ENCODE peak calls at places on chromosomes 4 and X, in eight cellular contexts. U is esophagus squamous epithelium, P is aorta, S is kidney glomerular epithelial cell, E is mammary epithelial cell, I is Calu3, D is left ventricle myocardium superior, G is GM18507. V is an unnamed sample.

GRCh38 chr4:4477796-4478195 is 64.1 kb downstream of the STX18 start:
- DNase-seq in G (no peak), U (no peak), D (no peak), P (no peak), S (no peak), E (no peak), I (peak), V (no peak)

GRCh38 chrX:51891821-51892551 is 1.4 kb upstream of the MAGED1 start:
- DNase-seq in U (no peak), S (no peak), G (no peak), I (no peak), E (no peak), P (peak), D (peak), V (no peak)

GRCh38 chr4:55458164-55458563 is 62.4 kb downstream of the TMEM165 start:
- DNase-seq in P (no peak), E (no peak), D (no peak), G (no peak), I (no peak), U (no peak), S (no peak), V (peak)

GRCh38 chr4:121938282-121939092 is 13.4 kb downstream of the TRPC3 start:
- DNase-seq in P (no peak), G (no peak), D (no peak), U (no peak), E (no peak), S (no peak), I (no peak), V (peak)

GRCh38 chrX:119698835-119699234 is 5.9 kb upstream of the SEPTIN6 start:
- DNase-seq in U (no peak), G (no peak), S (peak), D (no peak), P (no peak), I (peak), E (peak), V (peak)

GRCh38 chr4:177921715-177922114 is 479.5 kb upstream of the AGA start:
- DNase-seq in E (no peak), I (no peak), D (no peak), U (no peak), P (no peak), S (no peak), G (no peak), V (no peak)

GRCh38 chrX:97672138-97672537 is 788.4 kb downstream of the RPA4 start:
- DNase-seq in E (no peak), G (no peak), P (no peak), I (no peak), S (no peak), D (no peak), U (no peak), V (no peak)

GRCh38 chrX:97844943-97845342 is 961.2 kb downstream of the RPA4 start:
- DNase-seq in D (no peak), G (no peak), U (no peak), P (peak), I (no peak), S (no peak), E (no peak), V (no peak)

GRCh38 chr4:105453550-105454201 is 20.2 kb downstream of the PPA2 start:
- DNase-seq in S (no peak), E (peak), G (no peak), I (no peak), U (no peak), P (no peak), D (no peak), V (no peak)

GRCh38 chr4:20618010-20618409 is 82.2 kb upstream of the PACRGL start:
- DNase-seq in I (no peak), D (peak), U (no peak), P (no peak), G (no peak), E (no peak), S (no peak), V (no peak)

GRCh38 chr4:153341575-153342090 is 2.9 kb upstream of the MND1 start:
- DNase-seq in G (no peak), U (no peak), S (peak), E (peak), P (no peak), D (no peak), I (peak), V (peak)

GRCh38 chr4:102477657-102478056 is 23.5 kb upstream of the NFKB1 start:
- DNase-seq in S (no peak), D (no peak), U (no peak), P (no peak), I (no peak), G (no peak), E (peak), V (peak)

GRCh38 chr4:121072080-121072835 is at the start of gene NDNF:
- DNase-seq in P (peak), E (no peak), G (no peak), D (peak), I (peak), S (no peak), U (no peak), V (peak)

GRCh38 chrX:9494806-9495205 is 29.9 kb downstream of the TBL1X start:
- DNase-seq in D (no peak), S (no peak), E (no peak), U (no peak), G (no peak), I (no peak), P (no peak), V (peak)

GRCh38 chrX:66872771-66873170 is 233.9 kb upstream of the EDA2R start:
- DNase-seq in E (no peak), I (no peak), D (no peak), S (no peak), U (no peak), P (no peak), G (no peak), V (no peak)

GRCh38 chr4:43132010-43132582 is 239.6 kb downstream of the GRXCR1 start:
- DNase-seq in G (peak), U (no peak), I (peak), P (peak), S (peak), E (peak), D (peak), V (peak)

GRCh38 chrX:16113978-16114554 is 9.3 kb upstream of the GRPR start:
- DNase-seq in D (no peak), P (no peak), U (no peak), I (no peak), E (no peak), G (no peak), S (no peak), V (no peak)

GRCh38 chr4:81166431-81166830 is 48.6 kb downstream of the PRKG2 start:
- DNase-seq in U (no peak), S (no peak), E (peak), D (no peak), P (no peak), G (no peak), I (no peak), V (peak)

GRCh38 chrX:48835524-48836329 is at the start of gene PCSK1N:
- DNase-seq in P (no peak), I (peak), G (no peak), S (peak), U (no peak), D (no peak), E (peak), V (no peak)

GRCh38 chr4:948101-948935 is 16.1 kb downstream of the TMEM175 start:
- DNase-seq in G (no peak), E (no peak), U (no peak), P (peak), S (no peak), D (no peak), I (no peak), V (no peak)

GRCh38 chrX:130300010-130300282 is 31.2 kb upstream of the ZNF280C start:
- DNase-seq in G (no peak), U (no peak), E (no peak), D (no peak), S (no peak), I (no peak), P (no peak), V (no peak)

GRCh38 chr4:13534344-13535063 is 9.8 kb downstream of the NKX3-2 start:
- DNase-seq in U (no peak), E (no peak), D (no peak), P (no peak), S (no peak), G (no peak), I (no peak), V (no peak)

GRCh38 chr4:16238304-16238703 is 12.0 kb upstream of the TAPT1 start:
- DNase-seq in I (no peak), S (no peak), P (no peak), U (no peak), D (no peak), G (no peak), E (no peak), V (no peak)

GRCh38 chr4:680565-680930 is 6.2 kb downstream of the MYL5 start:
- DNase-seq in G (no peak), P (peak), U (no peak), S (no peak), E (no peak), I (peak), D (peak), V (no peak)

GRCh38 chrX:139158256-139158655 is 372.3 kb upstream of the F9 start:
- DNase-seq in E (peak), P (no peak), S (no peak), U (no peak), D (no peak), G (no peak), I (peak), V (peak)

GRCh38 chr4:94595880-94596483 is 144.2 kb downstream of the PDLIM5 start:
- DNase-seq in U (no peak), P (no peak), I (no peak), E (peak), D (no peak), G (peak), S (peak), V (peak)

GRCh38 chr4:140163029-140163810 is 9.2 kb upstream of the MAML3 start:
- DNase-seq in U (no peak), D (no peak), E (peak), P (no peak), G (no peak), I (no peak), S (peak), V (peak)

GRCh38 chr4:48602763-48603162 is 112.7 kb downstream of the ZAR1 start:
- DNase-seq in I (no peak), D (no peak), U (no peak), G (no peak), S (no peak), P (no peak), E (no peak), V (no peak)

GRCh38 chrX:95330292-95330691 is 1354.3 kb upstream of the DIAPH2 start:
- DNase-seq in G (no peak), D (no peak), P (no peak), E (no peak), U (no peak), S (no peak), I (no peak), V (no peak)

GRCh38 chr4:16289872-16290554 is 63.7 kb upstream of the TAPT1 start:
- DNase-seq in E (no peak), G (no peak), S (peak), U (no peak), I (no peak), P (no peak), D (no peak), V (peak)

GRCh38 chr4:38563703-38564490 is 100.1 kb upstream of the KLF3 start:
- DNase-seq in E (no peak), D (no peak), U (no peak), S (no peak), I (no peak), G (no peak), P (no peak), V (no peak)

GRCh38 chr4:158760866-158761265 is 8.0 kb upstream of the FNIP2 start:
- DNase-seq in I (no peak), S (no peak), G (no peak), P (no peak), U (no peak), E (no peak), D (no peak), V (no peak)

GRCh38 chr4:83393908-83394307 is 59.3 kb upstream of the HPSE start:
- DNase-seq in I (no peak), S (no peak), E (no peak), U (no peak), G (no peak), P (no peak), D (no peak), V (no peak)

GRCh38 chrX:154369453-154370299 is 4.8 kb downstream of the FLNA start:
- DNase-seq in G (no peak), P (peak), I (peak), U (peak), D (peak), E (peak), S (peak), V (peak)

GRCh38 chr4:168859888-168860694 is 150.0 kb downstream of the CBR4 start:
- DNase-seq in D (no peak), I (no peak), P (no peak), G (no peak), S (peak), U (no peak), E (no peak), V (no peak)

GRCh38 chrX:129655547-129656248 is 942 bp upstream of the APLN start:
- DNase-seq in P (no peak), D (no peak), I (no peak), E (peak), S (no peak), G (no peak), U (no peak), V (peak)

GRCh38 chrX:66017659-66018170 is 22.2 kb downstream of the VSIG4 start:
- DNase-seq in S (no peak), G (no peak), P (no peak), I (peak), D (no peak), E (no peak), U (no peak), V (no peak)

GRCh38 chr4:161393614-161394013 is 770.2 kb downstream of the FSTL5 start:
- DNase-seq in D (no peak), G (no peak), I (no peak), S (no peak), E (no peak), U (no peak), P (no peak), V (no peak)

GRCh38 chrX:84064164-84064563 is 123.8 kb downstream of the RPS6KA6 start:
- DNase-seq in S (no peak), G (no peak), U (no peak), E (no peak), D (no peak), P (no peak), I (no peak), V (peak)

V was measured in MCF 10A.